ENCODE peak calls at places on chromosomes 4 and X, in five cellular contexts. L is activated CD4-positive, alpha-beta T cell treated with anti-CD3 and anti-CD28 coated beads, Interleukin-2, amount 50 U/mL, for 4 hours; K is RKO; O is effector memory CD8-positive, alpha-beta T cell; E is keratinocyte. C is an unnamed sample.

GRCh38 chr4:168540086-168540864 is 43.4 kb downstream of the PALLD start:
- DNase-seq in L (no peak), K (peak; percentile 3), O (no peak), E (no peak), C (no peak)

GRCh38 chrX:41599507-41599906 is 89.3 kb upstream of the GPR34 start:
- DNase-seq in L (no peak), K (no peak), O (no peak), E (no peak), C (no peak)

GRCh38 chr4:67035501-67035900 is 509.8 kb downstream of the CENPC start:
- DNase-seq in L (no peak), K (peak; percentile 30), O (no peak), E (peak; percentile 35), C (no peak)

GRCh38 chr4:155506761-155507160 is 130.0 kb upstream of the MAP9 start:
- DNase-seq in L (no peak), K (no peak), O (no peak), E (no peak), C (no peak)

GRCh38 chrX:1455948-1456280 is 3.2 kb upstream of the ASMTL start:
- DNase-seq in L (no peak), K (no peak), O (no peak), E (no peak), C (no peak)

GRCh38 chr4:26484032-26484515 is 6.2 kb downstream of the CCKAR start:
- DNase-seq in L (no peak), K (no peak), O (no peak), E (no peak), C (no peak)

GRCh38 chrX:11187001-11187400 is 75.9 kb downstream of the HCCS start:
- DNase-seq in L (no peak), K (no peak), O (no peak), E (no peak), C (no peak)

GRCh38 chr4:104064650-104065577 is 345.1 kb upstream of the TACR3 start:
- DNase-seq in L (no peak), K (peak; percentile 54), O (no peak), E (no peak), C (no peak)

GRCh38 chr4:1226167-1226514 is 22.8 kb downstream of the CTBP1 start:
- DNase-seq in L (no peak), K (no peak), O (no peak), E (no peak), C (no peak)

GRCh38 chrX:104254442-104255115 is at the start of gene ESX1:
- DNase-seq in L (no peak), K (no peak), O (no peak), E (no peak), C (no peak)

GRCh38 chrX:55169782-55170181 is 50.4 kb upstream of the PAGE5 start:
- DNase-seq in L (no peak), K (no peak), O (no peak), E (no peak), C (no peak)

GRCh38 chrX:39675619-39676018 is 422.1 kb downstream of the BCOR start:
- DNase-seq in L (no peak), K (no peak), O (no peak), E (no peak), C (no peak)

GRCh38 chr4:142523111-142523510 is 323.0 kb downstream of the INPP4B start:
- DNase-seq in L (no peak), K (no peak), O (no peak), E (no peak), C (no peak)

GRCh38 chr4:150739591-150739990 is 157.6 kb downstream of the MAB21L2 start:
- DNase-seq in L (no peak), K (no peak), O (no peak), E (no peak), C (no peak)

GRCh38 chr4:86247906-86248305 is 111.9 kb downstream of the MAPK10 start:
- DNase-seq in L (no peak), K (no peak), O (no peak), E (no peak), C (no peak)

GRCh38 chr4:6910960-6911874 is 1.6 kb downstream of the TBC1D14 start:
- DNase-seq in L (no peak), K (no peak), O (no peak), E (no peak), C (no peak)

GRCh38 chr4:81019016-81019415 is 11.5 kb upstream of the BMP3 start:
- DNase-seq in L (no peak), K (no peak), O (no peak), E (no peak), C (no peak)

GRCh38 chr4:37728064-37728463 is 41.9 kb upstream of the RELL1 start:
- DNase-seq in L (no peak), K (no peak), O (no peak), E (no peak), C (no peak)

C was measured in naive B cell.